ENCODE peak calls at places on chromosomes 12 and 14, in five cellular contexts. One of them, this sample, is unnamed.
A peak's percentile ranks its signal among the peaks of the same experiment; 100 is the strongest.

GRCh38 chr12:80218925-80219714 is 119.8 kb downstream of the OTOGL start:
- DNase-seq in HepG2: peak; percentile 52
- DNase-seq in adipocyte: no peak
- DNase-seq in sigmoid colon: no peak
- DNase-seq in H7: no peak
- DNase-seq in this sample: peak; percentile 19

GRCh38 chr14:95480109-95480886 is 36.2 kb downstream of the SYNE3 start:
- DNase-seq in adipocyte: peak; percentile 82
- DNase-seq in sigmoid colon: peak; percentile 90
- DNase-seq in H7: no peak
- DNase-seq in HepG2: no peak
- DNase-seq in this sample: no peak

GRCh38 chr14:64387232-64387737 is 868 bp upstream of the MTHFD1 start:
- DNase-seq in adipocyte: peak; percentile 46
- DNase-seq in HepG2: peak; percentile 10
- DNase-seq in sigmoid colon: no peak
- DNase-seq in H7: peak; percentile 37
- DNase-seq in this sample: peak; percentile 34

GRCh38 chr12:47270782-47271664 is 191.3 kb upstream of the AMIGO2 start:
- DNase-seq in sigmoid colon: no peak
- DNase-seq in HepG2: no peak
- DNase-seq in H7: no peak
- DNase-seq in adipocyte: peak; percentile 62
- DNase-seq in this sample: peak; percentile 21

GRCh38 chr14:50821471-50822464 is 9.2 kb downstream of the NIN start:
- DNase-seq in adipocyte: no peak
- DNase-seq in H7: no peak
- DNase-seq in HepG2: no peak
- DNase-seq in sigmoid colon: no peak
- DNase-seq in this sample: no peak

GRCh38 chr12:51507188-51507587 is 82.6 kb downstream of the SLC4A8 start:
- DNase-seq in adipocyte: no peak
- DNase-seq in sigmoid colon: no peak
- DNase-seq in H7: no peak
- DNase-seq in HepG2: no peak
- DNase-seq in this sample: no peak

GRCh38 chr12:19759229-19759628 is 319.9 kb downstream of the AEBP2 start:
- DNase-seq in adipocyte: peak; percentile 69
- DNase-seq in HepG2: no peak
- DNase-seq in H7: no peak
- DNase-seq in sigmoid colon: no peak
- DNase-seq in this sample: peak; percentile 92

GRCh38 chr12:68344126-68344525 is 12.0 kb upstream of the MDM1 start:
- DNase-seq in H7: no peak
- DNase-seq in sigmoid colon: no peak
- DNase-seq in HepG2: peak; percentile 86
- DNase-seq in adipocyte: no peak
- DNase-seq in this sample: no peak

GRCh38 chr14:34301107-34301734 is 160.8 kb downstream of the SPTSSA start:
- DNase-seq in HepG2: peak; percentile 54
- DNase-seq in adipocyte: peak; percentile 63
- DNase-seq in sigmoid colon: no peak
- DNase-seq in H7: peak; percentile 74
- DNase-seq in this sample: peak; percentile 37

GRCh38 chr12:31773867-31774266 is 45.0 kb upstream of the AMN1 start:
- DNase-seq in HepG2: peak; percentile 20
- DNase-seq in sigmoid colon: no peak
- DNase-seq in H7: no peak
- DNase-seq in adipocyte: no peak
- DNase-seq in this sample: peak; percentile 27

GRCh38 chr14:91985008-91985407 is 37.5 kb upstream of the FBLN5 start:
- DNase-seq in HepG2: no peak
- DNase-seq in adipocyte: no peak
- DNase-seq in H7: no peak
- DNase-seq in sigmoid colon: no peak
- DNase-seq in this sample: peak; percentile 81

GRCh38 chr14:91980157-91980556 is 32.7 kb upstream of the FBLN5 start:
- DNase-seq in HepG2: no peak
- DNase-seq in adipocyte: peak; percentile 84
- DNase-seq in H7: no peak
- DNase-seq in sigmoid colon: no peak
- DNase-seq in this sample: peak; percentile 88

GRCh38 chr14:91983571-91983970 is 36.1 kb upstream of the FBLN5 start:
- DNase-seq in H7: no peak
- DNase-seq in adipocyte: peak; percentile 34
- DNase-seq in HepG2: no peak
- DNase-seq in sigmoid colon: no peak
- DNase-seq in this sample: peak; percentile 35

GRCh38 chr14:91987192-91987591 is 39.7 kb upstream of the FBLN5 start:
- DNase-seq in adipocyte: no peak
- DNase-seq in HepG2: no peak
- DNase-seq in H7: no peak
- DNase-seq in sigmoid colon: no peak
- DNase-seq in this sample: no peak

GRCh38 chr14:91985521-91986255 is 38.2 kb upstream of the FBLN5 start:
- DNase-seq in HepG2: no peak
- DNase-seq in H7: no peak
- DNase-seq in adipocyte: peak; percentile 39
- DNase-seq in sigmoid colon: no peak
- DNase-seq in this sample: peak; percentile 59
- H3K4me3 ChIP-seq in HepG2: no peak overlapping the region
- H3K4me3 ChIP-seq in H7: no peak overlapping the region
- H3K4me3 ChIP-seq in adipocyte: peak overlapping the region; percentile 50
- H3K4me3 ChIP-seq in sigmoid colon: no peak overlapping the region
- H3K4me3 ChIP-seq in this sample: no peak overlapping the region

DNA sequence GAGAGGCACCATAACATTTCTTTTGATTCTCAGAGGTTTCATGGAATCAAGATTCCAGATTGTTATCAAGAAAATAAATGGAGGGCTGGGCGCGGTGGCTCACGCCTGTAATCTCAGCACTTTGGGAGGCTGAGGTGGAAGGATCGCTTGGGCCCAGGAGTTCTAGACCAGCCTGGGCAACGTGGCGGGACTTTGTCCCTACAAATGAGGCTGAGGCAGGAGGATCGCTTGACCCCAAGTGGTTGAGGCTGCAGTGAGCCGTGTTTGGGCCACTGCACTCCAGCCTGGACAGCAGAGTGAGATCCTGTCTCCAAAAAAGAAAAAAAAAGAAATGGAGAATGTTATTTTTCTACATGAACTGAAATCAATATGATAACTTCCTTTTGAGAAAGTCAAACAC is 1.3 kb downstream of the SLC39A9 start:
- DNase-seq in adipocyte: no peak
- DNase-seq in sigmoid colon: no peak
- DNase-seq in HepG2: no peak
- DNase-seq in H7: no peak
- DNase-seq in this sample: no peak
- H3K27me3 ChIP-seq in adipocyte: no peaks in the 10 kb centered on the region
- H3K27me3 ChIP-seq in sigmoid colon: no peaks in the 10 kb centered on the region
- H3K27me3 ChIP-seq in HepG2: no peaks in the 10 kb centered on the region
- H3K27me3 ChIP-seq in H7: no peaks in the 10 kb centered on the region
- H3K27me3 ChIP-seq in this sample: no peaks in the 10 kb centered on the region

GRCh38 chr12:49244161-49244560 is 20.7 kb upstream of the TUBA1C start:
- DNase-seq in adipocyte: peak; percentile 70
- DNase-seq in sigmoid colon: no peak
- DNase-seq in H7: no peak
- DNase-seq in HepG2: no peak
- DNase-seq in this sample: peak; percentile 89
- H3K4me3 ChIP-seq in adipocyte: no peak overlapping the region
- H3K4me3 ChIP-seq in sigmoid colon: no peak overlapping the region
- H3K4me3 ChIP-seq in H7: no peak overlapping the region
- H3K4me3 ChIP-seq in HepG2: no peak overlapping the region
- H3K4me3 ChIP-seq in this sample: no peak overlapping the region

DNA sequence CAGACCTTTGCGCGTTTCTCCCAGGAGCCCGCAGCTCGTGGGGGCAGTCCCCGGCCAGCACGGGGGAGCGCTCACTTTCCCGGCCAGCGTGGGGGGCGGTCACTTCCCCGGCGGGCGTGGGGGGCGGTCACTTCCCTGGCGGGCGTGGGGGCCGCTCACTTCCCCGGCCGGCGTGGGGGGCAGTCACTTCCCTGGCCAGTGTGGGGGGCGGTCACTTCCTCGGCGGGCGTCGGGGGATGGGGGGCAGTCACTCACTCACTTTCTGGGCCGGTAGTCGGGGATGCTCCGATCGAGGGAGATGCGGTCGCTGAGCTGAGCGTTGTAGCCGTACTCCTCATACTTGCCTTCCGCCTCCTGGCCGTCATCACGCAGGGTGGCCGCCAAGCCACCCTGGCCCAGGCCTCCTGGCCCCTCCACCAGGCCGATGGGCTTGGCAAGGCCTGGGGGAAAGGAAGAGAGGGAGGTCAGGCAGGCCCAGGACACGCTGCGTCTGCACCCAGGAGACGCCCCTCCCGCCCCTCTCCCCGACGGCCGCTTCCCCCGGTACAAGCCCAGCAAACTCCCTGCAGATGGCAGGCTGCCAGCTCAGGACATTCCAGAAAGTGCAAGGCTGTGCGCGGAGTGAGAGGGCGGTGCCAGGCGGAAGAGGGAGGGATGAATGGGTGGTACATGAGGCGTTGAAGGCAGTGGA is 43.3 kb downstream of the GALNT9 start:
- DNase-seq in adipocyte: peak; percentile 64
- DNase-seq in H7: peak; percentile 85
- DNase-seq in sigmoid colon: peak; percentile 88
- DNase-seq in HepG2: peak; percentile 35
- DNase-seq in this sample: peak; percentile 40
- H3K27me3 ChIP-seq in adipocyte: peaks cover 64% of the 10 kb centered on the region
- H3K27me3 ChIP-seq in H7: peaks cover 9% of the 10 kb centered on the region
- H3K27me3 ChIP-seq in sigmoid colon: no peaks in the 10 kb centered on the region
- H3K27me3 ChIP-seq in HepG2: peaks cover 79% of the 10 kb centered on the region
- H3K27me3 ChIP-seq in this sample: no peaks in the 10 kb centered on the region

GRCh38 chr14:102508774-102509743 is 517 bp downstream of the ANKRD9 start:
- DNase-seq in HepG2: no peak
- DNase-seq in adipocyte: peak; percentile 62
- DNase-seq in sigmoid colon: peak; percentile 91
- DNase-seq in H7: peak; percentile 88
- DNase-seq in this sample: peak; percentile 35

GRCh38 chr14:102508410-102508773 is 1.2 kb downstream of the ANKRD9 start:
- DNase-seq in HepG2: peak; percentile 59
- DNase-seq in sigmoid colon: no peak
- DNase-seq in H7: peak; percentile 62
- DNase-seq in adipocyte: no peak
- DNase-seq in this sample: no peak

GRCh38 chr14:102507026-102507860 is 2.3 kb downstream of the ANKRD9 start:
- DNase-seq in sigmoid colon: no peak
- DNase-seq in HepG2: no peak
- DNase-seq in H7: peak; percentile 66
- DNase-seq in adipocyte: no peak
- DNase-seq in this sample: no peak

GRCh38 chr14:102506599-102506871 is 3.0 kb downstream of the ANKRD9 start:
- DNase-seq in sigmoid colon: no peak
- DNase-seq in H7: peak; percentile 43
- DNase-seq in adipocyte: no peak
- DNase-seq in HepG2: no peak
- DNase-seq in this sample: no peak

DNA sequence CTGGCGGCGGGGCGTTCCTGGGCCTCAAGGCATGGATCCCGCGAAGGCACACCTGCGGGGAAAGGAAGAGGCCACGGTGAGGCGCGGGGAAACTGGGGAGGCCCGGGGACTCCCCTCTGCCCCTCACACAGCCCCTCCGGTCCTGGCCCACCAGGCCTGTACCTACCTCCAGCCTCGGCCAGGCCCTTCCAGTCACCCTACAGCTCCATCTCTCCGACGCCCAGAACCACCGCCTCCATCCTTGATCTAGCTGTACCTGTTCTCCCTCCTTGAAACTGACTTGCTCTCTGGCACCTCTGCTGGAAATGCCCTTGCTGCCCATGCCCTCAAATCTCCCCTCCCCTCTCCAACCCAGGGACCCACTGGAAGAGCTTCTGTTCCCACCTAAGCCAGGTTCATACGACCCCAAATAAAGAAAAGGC is 1.7 kb downstream of the ANKRD9 start:
- DNase-seq in adipocyte: no peak
- DNase-seq in sigmoid colon: no peak
- DNase-seq in HepG2: no peak
- DNase-seq in H7: peak; percentile 73
- DNase-seq in this sample: no peak
- H3K4me3 ChIP-seq in adipocyte: peak overlapping the region; percentile 85
- H3K4me3 ChIP-seq in sigmoid colon: no peak overlapping the region
- H3K4me3 ChIP-seq in HepG2: peak overlapping the region; percentile 84
- H3K4me3 ChIP-seq in H7: no peak overlapping the region
- H3K4me3 ChIP-seq in this sample: no peak overlapping the region

DNA sequence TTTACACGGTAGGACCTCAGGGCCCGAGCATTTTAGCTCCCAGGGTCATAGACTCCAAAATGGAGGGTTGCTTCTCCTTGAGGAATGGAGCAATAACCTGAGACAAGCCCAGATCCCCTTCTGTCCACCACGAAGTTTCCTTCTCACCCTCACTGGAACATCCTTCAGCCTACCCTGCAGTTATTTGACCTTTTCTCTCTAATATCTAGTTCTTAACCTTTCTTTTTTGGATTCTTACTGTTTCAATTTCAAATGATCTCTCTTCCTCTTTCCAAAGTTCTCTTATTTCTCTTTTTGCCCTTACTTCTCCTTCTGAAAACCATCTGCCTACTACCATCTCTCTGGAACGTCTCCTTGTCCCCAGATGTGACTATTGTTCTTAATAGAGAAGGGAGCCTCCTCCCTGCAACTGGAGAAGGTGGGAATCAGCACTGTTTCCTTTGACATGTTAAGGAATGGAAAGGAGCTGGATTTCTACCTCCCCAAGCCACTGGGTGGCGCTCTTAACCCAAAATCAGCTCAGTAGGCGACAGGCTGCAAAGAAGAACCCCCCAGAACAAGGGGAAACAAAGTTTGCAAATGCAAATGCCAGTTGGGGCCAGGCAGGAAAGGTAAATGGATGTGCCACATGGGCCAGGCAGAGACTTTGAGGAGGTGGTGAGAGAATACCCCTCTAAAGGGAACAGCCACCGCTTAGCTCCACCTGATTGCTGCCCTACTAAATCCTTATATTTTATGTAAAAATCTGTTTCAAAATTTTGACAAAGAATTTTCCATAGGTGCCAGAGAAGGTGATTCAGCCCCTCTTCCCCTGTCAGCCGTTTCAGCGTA is 22.4 kb upstream of the PDE1B start:
- DNase-seq in sigmoid colon: no peak
- DNase-seq in H7: peak; percentile 61
- DNase-seq in HepG2: peak; percentile 23
- DNase-seq in adipocyte: peak; percentile 61
- DNase-seq in this sample: peak; percentile 15
- H3K27me3 ChIP-seq in sigmoid colon: no peaks in the 10 kb centered on the region
- H3K27me3 ChIP-seq in H7: peaks cover 2% of the 10 kb centered on the region
- H3K27me3 ChIP-seq in HepG2: peaks cover 32% of the 10 kb centered on the region
- H3K27me3 ChIP-seq in adipocyte: peaks cover 31% of the 10 kb centered on the region
- H3K27me3 ChIP-seq in this sample: peaks cover 18% of the 10 kb centered on the region

GRCh38 chr12:16348435-16349131 is 1.1 kb downstream of the MGST1 start:
- DNase-seq in H7: no peak
- DNase-seq in adipocyte: no peak
- DNase-seq in HepG2: no peak
- DNase-seq in sigmoid colon: no peak
- DNase-seq in this sample: peak; percentile 16
- H3K4me3 ChIP-seq in H7: peak overlapping the region; percentile 79
- H3K4me3 ChIP-seq in adipocyte: peak overlapping the region; percentile 88
- H3K4me3 ChIP-seq in HepG2: peak overlapping the region; percentile 74
- H3K4me3 ChIP-seq in sigmoid colon: peak overlapping the region; percentile 31
- H3K4me3 ChIP-seq in this sample: peak overlapping the region; percentile 99

This sample was measured in fibroblast of lung.